ENCODE peak calls at places on chromosomes 4 and X, in six cellular contexts. X is MV-4-11, L is adipocyte, H is SJCRH30, Q is osteoblast, M is mesenchymal stem cell. P is an unnamed sample.

GRCh38 chr4:128285085-128286023 is 2.3 kb downstream of the PGRMC2 start:
- DNase-seq in H (no peak), Q (peak), X (no peak), L (peak), M (no peak), P (peak)

GRCh38 chr4:18847276-18847890 is 825.8 kb upstream of the LCORL start:
- DNase-seq in H (no peak), Q (no peak), M (peak), L (no peak), X (no peak), P (no peak)

GRCh38 chr4:147355849-147356248 is 125.0 kb upstream of the EDNRA start:
- DNase-seq in X (no peak), L (peak), M (peak), Q (peak), H (peak), P (peak)

GRCh38 chrX:55111578-55112254 is 22.9 kb downstream of the PAGE2 start:
- DNase-seq in X (no peak), L (no peak), H (no peak), Q (no peak), M (no peak), P (no peak)

GRCh38 chr4:53763813-53764597 is 172.7 kb upstream of the LNX1 start:
- DNase-seq in Q (peak), H (no peak), M (peak), L (peak), X (no peak), P (peak)

GRCh38 chrX:10117864-10118377 is 38.9 kb upstream of the CLCN4 start:
- DNase-seq in M (no peak), L (no peak), Q (no peak), X (peak), H (no peak), P (no peak)

GRCh38 chrX:132071260-132071659 is 48.2 kb downstream of the STK26 start:
- DNase-seq in H (peak), Q (peak), L (peak), X (no peak), M (peak), P (peak)

GRCh38 chr4:170497105-170497504 is 407.3 kb upstream of the AADAT start:
- DNase-seq in H (no peak), X (no peak), Q (no peak), M (peak), L (peak), P (no peak)

GRCh38 chrX:118520206-118520857 is 24.7 kb downstream of the DOCK11 start:
- DNase-seq in H (no peak), X (no peak), L (peak), Q (no peak), M (peak), P (peak)

GRCh38 chr4:74540193-74540592 is 95.3 kb downstream of the AREG start:
- DNase-seq in Q (no peak), M (no peak), L (no peak), H (no peak), X (no peak), P (peak)

GRCh38 chrX:149512225-149512885 is 7.2 kb upstream of the IDS start:
- DNase-seq in M (peak), H (peak), Q (peak), L (peak), X (peak), P (peak)

GRCh38 chr4:36823199-36823967 is 421.2 kb upstream of the NWD2 start:
- DNase-seq in L (no peak), H (peak), Q (no peak), X (no peak), M (no peak), P (no peak)

GRCh38 chr4:5710962-5711478 is at the start of gene EVC:
- DNase-seq in Q (peak), M (peak), H (peak), X (no peak), L (peak), P (peak)

GRCh38 chrX:39946822-39947221 is 150.9 kb downstream of the BCOR start:
- DNase-seq in H (peak), L (peak), M (peak), Q (peak), X (peak), P (peak)

GRCh38 chr4:73673286-73673685 is 53.0 kb upstream of the RASSF6 start:
- DNase-seq in X (no peak), Q (no peak), M (no peak), H (no peak), L (no peak), P (no peak)

GRCh38 chrX:319579-320125 is 1.1 kb upstream of the GTPBP6 start:
- DNase-seq in L (peak), H (no peak), M (no peak), Q (no peak), X (no peak), P (no peak)

GRCh38 chr4:153419029-153419428 is 47.1 kb upstream of the TMEM131L start:
- DNase-seq in Q (no peak), H (no peak), L (no peak), X (no peak), M (no peak), P (no peak)

GRCh38 chrX:75522565-75523411 is at the start of gene ZDHHC15:
- DNase-seq in Q (peak), M (no peak), H (peak), L (peak), X (no peak), P (no peak)

GRCh38 chr4:105113800-105114199 is 32.9 kb upstream of the TET2 start:
- DNase-seq in M (no peak), X (peak), L (no peak), H (no peak), Q (no peak), P (no peak)

GRCh38 chrX:110847334-110847733 is 51.7 kb upstream of the CHRDL1 start:
- DNase-seq in L (peak), X (peak), M (peak), Q (peak), H (peak), P (peak)

GRCh38 chrX:155745792-155746191 is 133.0 kb upstream of the TMLHE start:
- DNase-seq in L (peak), H (peak), M (peak), Q (no peak), X (no peak), P (peak)